ENCODE peak calls at places on chromosome 17, in four cellular contexts. J is tibial artery, U is RWPE1, D is breast epithelium. X is an unnamed sample.

GRCh38 chr17:75776399-75777242 is 8.0 kb upstream of the UNK start:
- DNase-seq in J (no peak), U (no peak), D (no peak), X (no peak)

GRCh38 chr17:522912-523311 is 170.3 kb upstream of the RPH3AL start:
- DNase-seq in J (no peak), U (no peak), D (no peak), X (peak; percentile 16)

GRCh38 chr17:76868176-76868668 is at the start of gene MGAT5B:
- DNase-seq in J (peak; percentile 57), U (peak; percentile 87), D (peak; percentile 66), X (peak; percentile 92)

GRCh38 chr17:75084039-75084660 is 3.6 kb upstream of the SLC16A5 start:
- DNase-seq in J (no peak), U (no peak), D (no peak), X (no peak)

GRCh38 chr17:12765544-12765943 is 23.8 kb upstream of the ARHGAP44 start:
- DNase-seq in J (peak; percentile 46), U (peak; percentile 52), D (no peak), X (no peak)

GRCh38 chr17:66040402-66040801 is 151.5 kb downstream of the CEP112 start:
- DNase-seq in J (no peak), U (no peak), D (no peak), X (no peak)

GRCh38 chr17:1743094-1743452 is 402 bp downstream of the SERPINF2 start:
- DNase-seq in J (no peak), U (no peak), D (no peak), X (no peak)

GRCh38 chr17:80498242-80498919 is 22.0 kb upstream of the NPTX1 start:
- DNase-seq in J (peak; percentile 31), U (no peak), D (no peak), X (peak; percentile 48)

GRCh38 chr17:79930786-79931516 is 91.7 kb upstream of the CBX4 start:
- DNase-seq in J (no peak), U (no peak), D (no peak), X (no peak)

GRCh38 chr17:2011421-2012371 is 13.4 kb downstream of the RTN4RL1 start:
- DNase-seq in J (peak; percentile 56), U (peak; percentile 67), D (peak; percentile 82), X (no peak)

GRCh38 chr17:60435244-60436170 is 13.2 kb downstream of the CHCT1 start:
- DNase-seq in J (peak; percentile 83), U (peak; percentile 70), D (no peak), X (peak; percentile 57)

GRCh38 chr17:81720267-81721071 is 8.4 kb downstream of the SLC25A10 start:
- DNase-seq in J (no peak), U (no peak), D (no peak), X (no peak)

GRCh38 chr17:79837888-79838540 is 1.2 kb downstream of the CBX4 start:
- DNase-seq in J (no peak), U (no peak), D (no peak), X (no peak)

GRCh38 chr17:34117332-34117731 is 137.8 kb upstream of the CCL2 start:
- DNase-seq in J (no peak), U (no peak), D (no peak), X (no peak)

GRCh38 chr17:22484826-22485225 is 792.5 kb downstream of the KCNJ18 start:
- DNase-seq in J (no peak), U (no peak), D (no peak), X (no peak)

GRCh38 chr17:49076575-49077384 is 55.8 kb upstream of the B4GALNT2 start:
- DNase-seq in J (no peak), U (no peak), D (no peak), X (no peak)

GRCh38 chr17:27446569-27447301 is 9.5 kb upstream of the KSR1 start:
- DNase-seq in J (no peak), U (peak; percentile 25), D (no peak), X (no peak)

GRCh38 chr17:9969301-9969935 is 64.3 kb upstream of the RCVRN start:
- DNase-seq in J (no peak), U (no peak), D (peak; percentile 30), X (no peak)

GRCh38 chr17:80130992-80131391 is 15.9 kb downstream of the EIF4A3 start:
- DNase-seq in J (no peak), U (no peak), D (no peak), X (no peak)

GRCh38 chr17:77365584-77366186 is 224.9 kb downstream of the SEC14L1 start:
- DNase-seq in J (peak; percentile 85), U (peak; percentile 48), D (peak; percentile 92), X (no peak)

GRCh38 chr17:80826955-80827645 is 164.5 kb upstream of the CHMP6 start:
- DNase-seq in J (peak; percentile 87), U (peak; percentile 93), D (peak; percentile 54), X (no peak)

GRCh38 chr17:43790311-43790940 is 10.2 kb downstream of the CFAP97D1 start:
- DNase-seq in J (no peak), U (no peak), D (no peak), X (no peak)
- TF ChIP-seq CTCF in J (no peak), U (peak; percentile 58), D (peak; percentile 67), X (no peak)

GRCh38 chr17:17493249-17493985 is 2.8 kb downstream of the RASD1 start:
- DNase-seq in J (no peak), U (no peak), D (peak; percentile 64), X (no peak)

GRCh38 chr17:17496189-17497064 is at the start of gene RASD1:
- DNase-seq in J (peak; percentile 83), U (peak; percentile 92), D (peak; percentile 96), X (peak; percentile 77)

GRCh38 chr17:17495448-17496188 is 577 bp downstream of the RASD1 start:
- DNase-seq in J (peak; percentile 37), U (no peak), D (peak; percentile 58), X (peak; percentile 22)

GRCh38 chr17:17493986-17494466 is 2.2 kb downstream of the RASD1 start:
- DNase-seq in J (no peak), U (no peak), D (peak; percentile 10), X (no peak)

DNA sequence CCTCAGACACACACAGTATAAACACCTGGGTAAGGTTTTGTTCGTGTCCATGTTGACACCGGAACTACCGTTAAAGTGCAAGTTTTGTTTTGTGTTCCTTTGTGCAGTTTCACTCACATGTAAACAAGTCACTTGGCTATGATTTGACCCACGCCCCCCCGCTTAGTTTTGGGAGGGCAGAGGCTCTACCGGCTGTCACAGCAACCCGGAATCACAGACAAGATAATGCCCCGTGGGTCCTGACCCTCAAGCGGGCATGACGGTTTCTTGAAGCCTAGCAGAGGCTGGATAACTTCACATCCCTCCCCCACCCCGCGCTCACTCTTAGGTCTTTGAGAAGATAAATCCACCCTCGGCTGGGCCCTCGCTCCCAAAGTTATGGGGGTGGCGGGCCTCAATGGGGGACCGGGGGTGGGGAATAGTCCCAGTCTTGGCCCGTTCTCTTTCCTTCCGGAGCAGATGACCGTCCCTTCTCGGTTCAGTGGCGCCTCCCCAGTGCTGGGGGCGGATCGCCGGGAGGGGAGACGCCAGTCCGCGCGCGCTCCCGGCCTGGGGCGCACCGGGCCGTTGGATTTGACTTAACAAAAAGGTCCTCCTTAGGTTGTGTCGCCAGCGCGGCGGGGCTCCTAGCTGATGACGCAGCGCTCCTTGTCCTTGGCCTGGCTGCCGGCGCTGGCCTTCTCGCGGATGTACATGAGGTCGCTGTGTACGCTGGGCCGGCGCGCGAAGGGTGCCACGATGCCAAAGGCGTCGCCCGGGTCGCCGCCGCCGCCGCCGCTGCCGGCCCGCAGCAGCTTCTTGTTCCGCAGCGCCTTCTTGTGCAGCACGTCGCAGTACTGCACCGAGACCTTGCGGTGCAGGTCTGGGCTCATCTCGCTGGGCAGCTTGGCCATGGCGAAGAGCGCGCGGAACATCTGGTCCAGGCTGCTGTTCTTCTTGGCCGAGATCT is 1.4 kb downstream of the RASD1 start:
- DNase-seq in J (peak; percentile 41), U (no peak), D (peak; percentile 57), X (peak; percentile 56)
- TF ChIP-seq CTCF in J (no peak), U (no peak), D (no peak), X (no peak)

GRCh38 chr17:8909621-8910292 is 42.3 kb upstream of the PIK3R6 start:
- DNase-seq in J (no peak), U (no peak), D (no peak), X (no peak)

GRCh38 chr17:8900626-8901585 is 33.4 kb upstream of the PIK3R6 start:
- DNase-seq in J (no peak), U (no peak), D (no peak), X (no peak)

GRCh38 chr17:8904201-8904600 is 36.7 kb upstream of the PIK3R6 start:
- DNase-seq in J (no peak), U (no peak), D (no peak), X (no peak)

GRCh38 chr17:8904686-8905085 is 37.2 kb upstream of the PIK3R6 start:
- DNase-seq in J (no peak), U (no peak), D (no peak), X (no peak)

GRCh38 chr17:8905256-8905778 is 37.8 kb upstream of the PIK3R6 start:
- DNase-seq in J (no peak), U (no peak), D (no peak), X (no peak)
- TF ChIP-seq CTCF in J (no peak), U (no peak), D (no peak), X (no peak)

GRCh38 chr17:51764387-51764971 is 394.0 kb downstream of the CA10 start:
- DNase-seq in J (peak; percentile 20), U (peak; percentile 75), D (peak; percentile 56), X (peak; percentile 45)
- TF ChIP-seq CTCF in J (peak; percentile 63), U (peak; percentile 92), D (peak; percentile 52), X (peak; percentile 92)

DNA sequence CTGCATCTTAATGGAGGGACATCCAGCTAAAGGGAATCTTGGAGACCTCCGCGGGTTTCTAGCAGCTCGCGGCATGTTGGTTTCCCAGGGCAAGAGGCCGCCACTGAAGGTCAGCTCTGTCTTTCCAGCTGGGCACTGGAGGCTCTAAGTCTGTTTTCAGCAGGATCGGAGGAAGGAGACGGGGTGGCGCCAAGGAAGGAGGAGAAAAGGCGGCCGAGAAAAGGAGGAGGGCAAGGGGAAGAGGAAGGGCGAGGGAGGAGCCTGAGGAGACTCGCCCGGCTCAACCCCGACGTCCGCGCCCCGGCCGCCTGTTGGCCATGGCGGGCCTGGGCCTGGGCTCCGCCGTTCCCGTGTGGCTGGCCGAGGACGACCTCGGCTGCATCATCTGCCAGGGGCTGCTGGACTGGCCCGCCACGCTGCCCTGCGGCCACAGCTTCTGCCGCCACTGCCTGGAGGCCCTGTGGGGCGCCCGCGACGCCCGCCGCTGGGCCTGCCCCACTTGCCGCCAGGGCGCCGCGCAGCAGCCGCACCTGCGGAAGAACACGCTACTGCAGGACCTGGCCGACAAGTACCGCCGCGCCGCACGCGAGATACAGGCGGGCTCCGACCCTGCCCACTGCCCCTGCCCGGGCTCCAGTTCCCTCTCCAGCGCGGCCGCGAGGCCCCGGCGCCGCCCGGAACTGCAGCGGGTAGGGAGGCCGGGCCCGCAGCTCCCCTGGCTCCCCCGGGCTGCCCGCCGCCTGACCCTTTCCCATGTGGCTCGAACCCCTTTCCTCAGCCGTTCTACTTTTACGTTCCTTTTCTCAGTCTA is at the start of gene RNF135:
- DNase-seq in J (peak; percentile 91), U (peak; percentile 87), D (peak; percentile 81), X (peak; percentile 63)
- TF ChIP-seq CTCF in J (peak; percentile 45), U (peak; percentile 20), D (no peak), X (peak; percentile 54)

DNA sequence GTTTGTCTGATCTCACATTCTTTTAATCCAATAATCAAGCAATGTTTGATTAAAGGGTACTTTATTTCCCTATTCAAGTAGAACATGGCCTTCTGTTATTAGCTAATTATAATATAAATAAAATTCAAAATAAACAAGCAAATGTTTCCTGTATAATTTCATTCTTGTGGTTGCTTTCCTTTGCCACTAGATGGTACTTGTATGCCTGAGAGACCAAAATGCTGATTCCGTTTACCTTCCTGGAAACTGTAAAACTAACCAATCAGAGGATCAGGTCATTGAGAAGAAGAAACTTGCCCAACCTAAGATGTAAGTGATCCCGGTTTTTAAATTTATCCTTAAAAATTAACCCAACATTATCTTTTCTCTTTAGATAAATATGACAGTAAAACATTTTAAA is 8.1 kb upstream of the ABCA5 start:
- DNase-seq in J (no peak), U (peak; percentile 54), D (no peak), X (no peak)
- TF ChIP-seq CTCF in J (peak; percentile 51), U (peak; percentile 61), D (peak; percentile 59), X (peak; percentile 67)